ENCODE peak calls at places on chromosomes 5 and 9, in eight cellular contexts. J is SK-MEL-5, U is HTR-8/SVneo, P is neural crest cell, Q is Ammon's horn, Y is HS-27A, C is AG08396, B is cardiac muscle cell. Z is an unnamed sample.

GRCh38 chr5:76960004-76960625 is 7.3 kb downstream of the CRHBP start:
- DNase-seq in B (peak; percentile 30), U (peak; percentile 61), Q (no peak), C (no peak), J (peak; percentile 53), P (no peak), Y (no peak), Z (peak; percentile 50)

GRCh38 chr5:14945021-14945420 is 73.4 kb upstream of the ANKH start:
- DNase-seq in U (no peak), J (no peak), B (no peak), C (no peak), Q (no peak), Y (no peak), P (no peak), Z (no peak)

GRCh38 chr5:74581988-74582365 is 58.6 kb downstream of the ENC1 start:
- DNase-seq in U (no peak), B (no peak), C (no peak), J (no peak), Y (no peak), P (no peak), Q (no peak), Z (no peak)

GRCh38 chr5:12488161-12488560 is 583.9 kb upstream of the CTNND2 start:
- DNase-seq in C (no peak), Q (no peak), J (no peak), Y (no peak), U (no peak), P (no peak), B (no peak), Z (no peak)

GRCh38 chr9:114777841-114778240 is 28.0 kb downstream of the TNFSF15 start:
- DNase-seq in Q (no peak), B (no peak), P (no peak), U (no peak), Y (no peak), J (no peak), C (no peak), Z (no peak)

GRCh38 chr9:6870650-6871477 is 113.1 kb downstream of the KDM4C start:
- DNase-seq in Y (no peak), U (no peak), J (peak; percentile 1), Q (no peak), P (no peak), B (no peak), C (no peak), Z (no peak)

GRCh38 chr5:160327829-160328228 is 15.5 kb upstream of the CCNJL start:
- DNase-seq in U (no peak), C (no peak), B (no peak), J (no peak), P (no peak), Y (no peak), Q (no peak), Z (no peak)

GRCh38 chr9:92850898-92851297 is 26.9 kb downstream of the ZNF484 start:
- DNase-seq in J (peak; percentile 16), U (no peak), B (no peak), P (no peak), Y (no peak), C (no peak), Q (no peak), Z (no peak)

GRCh38 chr5:180604271-180604670 is 13.0 kb upstream of the SCGB3A1 start:
- DNase-seq in J (no peak), P (no peak), C (no peak), Q (no peak), B (no peak), U (no peak), Y (no peak), Z (peak; percentile 48)

GRCh38 chr9:87535817-87536539 is 38.3 kb downstream of the DAPK1 start:
- DNase-seq in J (peak; percentile 35), U (no peak), Q (no peak), Y (no peak), C (no peak), B (peak; percentile 53), P (no peak), Z (no peak)

GRCh38 chr5:132259061-132259851 is 1.8 kb downstream of the PDLIM4 start:
- DNase-seq in Q (peak; percentile 71), B (peak; percentile 94), U (no peak), Y (no peak), J (no peak), C (peak; percentile 89), P (peak; percentile 36), Z (peak; percentile 96)

GRCh38 chr5:82641362-82641988 is 363.3 kb upstream of the RPS23 start:
- DNase-seq in Y (peak; percentile 20), U (peak; percentile 45), J (peak; percentile 91), P (peak; percentile 5), Q (peak; percentile 93), B (peak; percentile 95), C (peak; percentile 71), Z (no peak)

GRCh38 chr9:32426278-32426939 is 42.0 kb downstream of the ACO1 start:
- DNase-seq in Q (peak; percentile 65), B (peak; percentile 94), U (peak; percentile 10), P (no peak), Y (no peak), C (peak; percentile 56), J (no peak), Z (no peak)

GRCh38 chr5:168064457-168064856 is 227.0 kb upstream of the WWC1 start:
- DNase-seq in P (no peak), Y (no peak), C (no peak), Q (no peak), U (no peak), J (no peak), B (no peak), Z (no peak)

GRCh38 chr9:133141833-133142594 is 21.0 kb upstream of the RALGDS start:
- DNase-seq in U (no peak), P (no peak), J (no peak), B (no peak), Q (no peak), C (no peak), Y (no peak), Z (no peak)

GRCh38 chr5:132426525-132427138 is 57.1 kb downstream of the SLC22A5 start:
- DNase-seq in P (no peak), U (peak; percentile 80), C (peak; percentile 86), Q (peak; percentile 47), B (peak; percentile 91), J (peak; percentile 53), Y (peak; percentile 73), Z (peak; percentile 94)

GRCh38 chr9:4514252-4515128 is 24.2 kb downstream of the SLC1A1 start:
- DNase-seq in Y (no peak), J (no peak), C (no peak), Q (no peak), U (no peak), P (no peak), B (no peak), Z (no peak)

GRCh38 chr5:179699640-179700298 is 1.0 kb downstream of the CANX start:
- DNase-seq in U (no peak), P (no peak), Y (no peak), J (peak; percentile 46), B (peak; percentile 40), C (peak; percentile 53), Q (no peak), Z (peak; percentile 87)

GRCh38 chr5:151924564-151925395 is at the start of gene GLRA1:
- DNase-seq in B (peak; percentile 62), J (peak; percentile 35), C (peak; percentile 52), Q (peak; percentile 46), Y (no peak), P (peak; percentile 79), U (peak; percentile 67), Z (peak; percentile 69)

GRCh38 chr5:1003296-1003937 is 5.2 kb upstream of the NKD2 start:
- DNase-seq in Y (no peak), P (no peak), J (no peak), B (peak; percentile 46), Q (no peak), U (no peak), C (no peak), Z (peak; percentile 85)

GRCh38 chr9:89683626-89684025 is 78.8 kb downstream of the GADD45G start:
- DNase-seq in B (no peak), Y (no peak), J (no peak), P (no peak), U (no peak), Q (no peak), C (no peak), Z (no peak)

Z was measured in osteoblast.